ENCODE peak calls at places on chromosomes 11 and 22, in ten cellular contexts. U, A, W, M, J, S, X, N, F and Z are unnamed samples.

GRCh38 chr22:49324527-49325491 is 502.9 kb downstream of the BRD1 start:
- DNase-seq in U (peak), A (no peak), W (no peak), M (no peak), J (no peak), S (no peak), X (no peak), N (no peak), F (no peak), Z (no peak)

GRCh38 chr11:104127828-104128227 is 36.1 kb downstream of the PDGFD start:
- DNase-seq in U (no peak), A (no peak), W (peak), M (no peak), J (no peak), S (no peak), X (no peak), N (peak), F (no peak), Z (no peak)

GRCh38 chr11:86062719-86063118 is 6.2 kb downstream of the PICALM start:
- DNase-seq in U (no peak), A (no peak), W (no peak), M (no peak), J (no peak), S (no peak), X (no peak), N (no peak), F (no peak), Z (no peak)

GRCh38 chr11:13329670-13330401 is 52.2 kb downstream of the BMAL1 start:
- DNase-seq in U (no peak), A (no peak), W (peak), M (no peak), J (no peak), S (no peak), X (no peak), N (no peak), F (no peak), Z (no peak)

GRCh38 chr11:14411818-14412217 is 52.8 kb upstream of the RRAS2 start:
- DNase-seq in U (no peak), A (no peak), W (peak), M (no peak), J (no peak), S (no peak), X (no peak), N (no peak), F (no peak), Z (no peak)

GRCh38 chr22:20758688-20759087 is 15.2 kb upstream of the SERPIND1 start:
- DNase-seq in U (no peak), A (no peak), W (peak), M (no peak), J (no peak), S (no peak), X (peak), N (no peak), F (no peak), Z (no peak)

GRCh38 chr11:10786451-10786850 is 22.3 kb downstream of the EIF4G2 start:
- DNase-seq in U (no peak), A (no peak), W (no peak), M (no peak), J (no peak), S (no peak), X (no peak), N (no peak), F (no peak), Z (no peak)

GRCh38 chr11:27248430-27249207 is 114.4 kb downstream of the CCDC34 start:
- DNase-seq in U (no peak), A (no peak), W (no peak), M (no peak), J (no peak), S (no peak), X (no peak), N (no peak), F (no peak), Z (no peak)

GRCh38 chr11:65329503-65329902 is 4.1 kb upstream of the DPF2 start:
- DNase-seq in U (no peak), A (no peak), W (no peak), M (no peak), J (no peak), S (no peak), X (no peak), N (no peak), F (no peak), Z (no peak)

GRCh38 chr11:2105536-2105935 is 33.7 kb downstream of the IGF2 start:
- DNase-seq in U (no peak), A (no peak), W (no peak), M (no peak), J (no peak), S (no peak), X (no peak), N (no peak), F (no peak), Z (no peak)

GRCh38 chr11:67644472-67645418 is 5.2 kb upstream of the TBX10 start:
- DNase-seq in U (no peak), A (no peak), W (no peak), M (no peak), J (no peak), S (no peak), X (peak), N (no peak), F (no peak), Z (no peak)

GRCh38 chr22:41935015-41935908 is 8.7 kb upstream of the TNFRSF13C start:
- DNase-seq in U (no peak), A (no peak), W (no peak), M (no peak), J (no peak), S (no peak), X (no peak), N (no peak), F (no peak), Z (no peak)

GRCh38 chr11:112318193-112318592 is 57.5 kb upstream of the PLET1 start:
- DNase-seq in U (no peak), A (no peak), W (peak), M (no peak), J (no peak), S (no peak), X (no peak), N (peak), F (no peak), Z (no peak)

GRCh38 chr22:27472975-27473374 is 328.6 kb downstream of the MN1 start:
- DNase-seq in U (no peak), A (no peak), W (no peak), M (no peak), J (no peak), S (no peak), X (no peak), N (no peak), F (no peak), Z (no peak)

GRCh38 chr11:44943118-44943517 is 7.6 kb downstream of the TP53I11 start:
- DNase-seq in U (no peak), A (no peak), W (no peak), M (peak), J (no peak), S (no peak), X (no peak), N (no peak), F (peak), Z (no peak)

GRCh38 chr11:95541715-95542114 is 247.9 kb downstream of the FAM76B start:
- DNase-seq in U (no peak), A (no peak), W (no peak), M (no peak), J (no peak), S (no peak), X (no peak), N (no peak), F (no peak), Z (no peak)

GRCh38 chr22:29914991-29915390 is 32.0 kb downstream of the MTMR3 start:
- DNase-seq in U (no peak), A (no peak), W (no peak), M (no peak), J (no peak), S (no peak), X (no peak), N (peak), F (no peak), Z (no peak)

GRCh38 chr22:37782340-37783168 is 25.2 kb upstream of the GCAT start:
- DNase-seq in U (no peak), A (no peak), W (peak), M (no peak), J (no peak), S (no peak), X (no peak), N (no peak), F (no peak), Z (no peak)